ENCODE peak calls at places on chromosomes 5 and 9, in four cellular contexts. O is bronchial epithelial cell; A is CD4-positive, alpha-beta T cell; P is mucosa of descending colon. X is an unnamed sample.

GRCh38 chr5:134840811-134841210 is 5.0 kb upstream of the C5orf24 start:
- DNase-seq in O (peak; percentile 7), A (no peak), P (no peak), X (no peak)

GRCh38 chr5:40688127-40688756 is 8.5 kb downstream of the PTGER4 start:
- DNase-seq in A (peak; percentile 80), P (peak; percentile 94), O (peak; percentile 81), X (peak; percentile 63)

GRCh38 chr5:14428302-14429081 is 153.1 kb upstream of the OTULINL start:
- DNase-seq in A (no peak), P (no peak), O (peak; percentile 69), X (no peak)

GRCh38 chr5:154179846-154180710 is 10.5 kb upstream of the GALNT10 start:
- DNase-seq in O (peak; percentile 55), A (peak; percentile 21), P (peak; percentile 40), X (no peak)

GRCh38 chr5:1661311-1661710 is 137.6 kb upstream of the LPCAT1 start:
- DNase-seq in P (no peak), O (no peak), A (no peak), X (no peak)

GRCh38 chr5:55691265-55692105 is 20.6 kb downstream of the SLC38A9 start:
- DNase-seq in O (peak; percentile 54), P (no peak), A (no peak), X (no peak)

GRCh38 chr9:93451762-93452709 is 551 bp downstream of the FAM120A start:
- DNase-seq in O (no peak), P (peak; percentile 52), A (peak; percentile 26), X (peak; percentile 40)

GRCh38 chr5:142825378-142826089 is 55.4 kb downstream of the ARHGAP26 start:
- DNase-seq in A (no peak), P (no peak), O (no peak), X (no peak)

GRCh38 chr5:111425205-111425604 is 87.1 kb downstream of the STARD4 start:
- DNase-seq in O (no peak), P (no peak), A (no peak), X (no peak)

GRCh38 chr5:66987949-66988838 is 208.4 kb downstream of the CD180 start:
- DNase-seq in A (no peak), O (peak; percentile 40), P (no peak), X (no peak)

GRCh38 chr5:158855510-158855909 is 244.2 kb downstream of the EBF1 start:
- DNase-seq in P (no peak), A (no peak), O (peak; percentile 58), X (no peak)

GRCh38 chr5:96408276-96408777 is 24.7 kb downstream of the PCSK1 start:
- DNase-seq in O (peak; percentile 92), A (no peak), P (no peak), X (no peak)

GRCh38 chr9:92489209-92489608 is 6.9 kb upstream of the ASPN start:
- DNase-seq in P (no peak), A (no peak), O (peak; percentile 31), X (no peak)

GRCh38 chr5:126624534-126624933 is 23.8 kb downstream of the PHAX start:
- DNase-seq in O (peak; percentile 44), P (no peak), A (no peak), X (no peak)

GRCh38 chr5:72347801-72348305 is 27.7 kb downstream of the PTCD2 start:
- DNase-seq in O (peak; percentile 92), P (no peak), A (no peak), X (no peak)

GRCh38 chr9:72384710-72385475 is 19.9 kb upstream of the ZFAND5 start:
- DNase-seq in A (no peak), O (peak; percentile 40), P (no peak), X (no peak)

GRCh38 chr5:72282878-72283277 is 37.2 kb downstream of the MRPS27 start:
- DNase-seq in A (no peak), O (no peak), P (no peak), X (no peak)

GRCh38 chr9:136707849-136708517 is 4.4 kb upstream of the DIPK1B start:
- DNase-seq in A (no peak), P (no peak), O (no peak), X (no peak)

GRCh38 chr5:138011991-138012390 is 20.9 kb downstream of the FAM13B start:
- DNase-seq in O (peak; percentile 78), A (no peak), P (no peak), X (no peak)

GRCh38 chr5:160699301-160699700 is 152.7 kb downstream of the ATP10B start:
- DNase-seq in O (no peak), P (peak; percentile 67), A (no peak), X (no peak)

GRCh38 chr9:106862115-106862945 is 636 bp upstream of the ZNF462 start:
- DNase-seq in A (no peak), P (peak; percentile 71), O (peak; percentile 38), X (no peak)

GRCh38 chr9:88824711-88825110 is 166.6 kb upstream of the S1PR3 start:
- DNase-seq in O (no peak), A (no peak), P (no peak), X (no peak)

GRCh38 chr5:138504799-138505198 is 38.2 kb downstream of the ETF1 start:
- DNase-seq in A (no peak), P (no peak), O (peak; percentile 98), X (no peak)

GRCh38 chr5:73233053-73233460 is 60.1 kb downstream of the TMEM174 start:
- DNase-seq in P (no peak), A (no peak), O (no peak), X (no peak)

GRCh38 chr9:137799630-137799983 is 78.0 kb upstream of the CACNA1B start:
- DNase-seq in A (no peak), O (no peak), P (no peak), X (no peak)

GRCh38 chr5:172162348-172162747 is 25.7 kb downstream of the STK10 start:
- DNase-seq in O (no peak), P (no peak), A (no peak), X (no peak)

GRCh38 chr9:34985311-34985899 is 4.1 kb upstream of the DNAJB5 start:
- DNase-seq in A (no peak), O (peak; percentile 66), P (peak; percentile 80), X (no peak)

GRCh38 chr5:83404182-83404712 is 67.3 kb upstream of the VCAN start:
- DNase-seq in A (no peak), O (no peak), P (no peak), X (no peak)

GRCh38 chr5:31864015-31864414 is 225.1 kb downstream of the PDZD2 start:
- DNase-seq in O (no peak), A (no peak), P (no peak), X (no peak)

GRCh38 chr5:122175852-122176251 is 46.5 kb downstream of the ZNF474 start:
- DNase-seq in P (no peak), O (no peak), A (no peak), X (no peak)

GRCh38 chr9:133274236-133275104 is 531 bp downstream of the ABO start:
- DNase-seq in O (no peak), A (no peak), P (peak; percentile 38), X (no peak)

GRCh38 chr9:27487927-27488326 is 36.2 kb upstream of the IFNK start:
- DNase-seq in O (peak; percentile 30), A (no peak), P (no peak), X (no peak)
- TF ChIP-seq CTCF in O (no peak), A (no peak), P (no peak), X (no peak)

GRCh38 chr9:101977614-101978210 is 239.3 kb upstream of the GRIN3A start:
- DNase-seq in P (no peak), A (no peak), O (peak; percentile 39), X (no peak)
- TF ChIP-seq CTCF in P (peak; percentile 37), A (peak; percentile 34), O (peak; percentile 25), X (no peak)

GRCh38 chr9:75229605-75230332 is 141.5 kb downstream of the OSTF1 start:
- DNase-seq in A (no peak), P (peak; percentile 83), O (peak; percentile 99), X (no peak)
- TF ChIP-seq CTCF in A (no peak), P (no peak), O (peak; percentile 46), X (no peak)

DNA sequence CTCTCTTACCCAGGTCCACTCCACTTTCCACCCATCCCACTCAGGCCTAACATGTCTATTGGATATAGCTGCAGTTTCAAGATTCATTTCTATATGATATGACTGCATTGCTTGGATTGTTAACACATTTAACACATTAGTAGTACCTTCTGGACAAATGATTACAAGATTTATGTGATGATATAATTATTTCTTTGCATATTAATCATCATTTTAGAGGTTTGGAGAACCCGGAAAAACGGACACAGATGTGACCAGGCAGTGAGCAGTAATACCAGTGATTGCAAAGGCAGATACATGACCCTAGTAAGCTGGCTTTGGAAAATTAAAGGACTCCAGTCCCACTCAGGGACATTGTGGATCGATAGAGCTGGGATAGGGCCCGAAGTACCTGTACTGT is 103.8 kb downstream of the PRR16 start:
- DNase-seq in O (no peak), P (no peak), A (no peak), X (no peak)
- TF ChIP-seq CTCF in O (no peak), P (no peak), A (no peak), X (no peak)

DNA sequence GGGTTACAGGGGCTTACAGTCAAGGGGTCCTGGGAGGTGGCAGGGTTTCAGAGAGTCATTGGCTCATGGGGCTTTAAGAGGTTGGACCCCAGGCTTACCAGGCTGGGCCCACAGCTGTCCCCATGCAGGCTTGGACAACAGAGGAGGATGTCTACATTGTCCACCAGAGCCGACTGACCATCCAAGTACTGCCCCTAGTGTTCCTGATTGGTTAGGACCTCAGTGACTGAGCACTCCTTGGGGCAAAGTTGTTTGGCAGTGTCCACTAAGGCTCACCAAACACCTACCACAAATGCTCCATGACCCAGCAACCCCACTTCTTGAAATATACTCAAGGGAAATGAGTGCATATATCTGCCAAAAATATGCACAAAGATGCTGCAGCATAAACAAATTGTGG is 265.0 kb downstream of the GADD45G start:
- DNase-seq in P (no peak), O (no peak), A (no peak), X (no peak)
- TF ChIP-seq CTCF in P (no peak), O (no peak), A (no peak), X (no peak)

DNA sequence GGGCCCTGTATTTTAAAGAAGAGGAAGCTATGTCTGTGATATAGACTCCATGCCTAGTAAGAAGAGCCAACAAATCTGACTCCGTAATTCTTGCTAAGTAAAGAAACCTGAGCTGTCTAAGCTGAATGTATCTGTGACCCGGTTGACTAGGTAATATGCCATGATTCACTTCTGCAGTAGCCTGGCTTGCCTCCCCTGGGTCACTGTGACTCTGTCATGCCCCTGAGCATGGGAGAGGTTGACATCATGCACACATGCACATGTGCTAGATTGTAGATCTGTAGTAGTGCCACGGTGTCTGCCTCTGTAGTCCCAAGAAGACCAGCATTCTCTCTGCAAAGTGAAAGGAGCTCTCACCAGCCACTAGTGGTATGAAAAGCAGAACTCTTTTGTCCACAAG is 9.1 kb downstream of the SLC22A5 start:
- DNase-seq in P (no peak), A (no peak), O (peak; percentile 84), X (no peak)
- TF ChIP-seq CTCF in P (no peak), A (no peak), O (no peak), X (no peak)